ENCODE peak calls at places on chromosomes 13 and 19, in nine cellular contexts. J, Z, S, M, A, N, B, G and V are unnamed samples.

GRCh38 chr19:3006075-3006767 is 22.9 kb downstream of the TLE2 start:
- DNase-seq in M (no peak), G (no peak), S (no peak), N (no peak), J (no peak), A (peak), Z (no peak), B (peak), V (no peak)

GRCh38 chr19:16197622-16198362 is at the start of gene AP1M1:
- DNase-seq in N (peak), B (peak), G (peak), S (peak), A (peak), M (no peak), Z (peak), J (peak), V (peak)

GRCh38 chr13:77521595-77522367 is 13.7 kb upstream of the SCEL start:
- DNase-seq in Z (peak), G (peak), N (no peak), B (no peak), J (no peak), M (no peak), S (no peak), A (no peak), V (no peak)

GRCh38 chr19:29512748-29513147 is 13.0 kb upstream of the VSTM2B start:
- DNase-seq in Z (no peak), J (no peak), B (no peak), M (no peak), N (no peak), A (no peak), G (no peak), S (no peak), V (no peak)

GRCh38 chr13:75635101-75635620 is 969 bp upstream of the LMO7 start:
- DNase-seq in A (no peak), M (no peak), N (no peak), S (no peak), J (peak), G (no peak), Z (peak), B (no peak), V (no peak)

GRCh38 chr19:8988204-8988603 is 22.0 kb downstream of the MUC16 start:
- DNase-seq in A (peak), N (no peak), M (no peak), Z (no peak), J (no peak), B (peak), S (no peak), G (peak), V (no peak)

GRCh38 chr19:1265611-1266115 is 3.5 kb upstream of the CIRBP start:
- DNase-seq in G (no peak), A (peak), S (peak), B (no peak), N (peak), Z (peak), M (no peak), J (peak), V (no peak)

GRCh38 chr19:5154129-5154798 is 185.4 kb downstream of the KDM4B start:
- DNase-seq in A (peak), S (no peak), J (no peak), N (peak), G (peak), Z (no peak), B (peak), M (no peak), V (no peak)

GRCh38 chr13:99123101-99124045 is 77.3 kb upstream of the UBAC2 start:
- DNase-seq in J (no peak), S (no peak), B (no peak), A (no peak), G (no peak), Z (no peak), M (no peak), N (no peak), V (peak)

GRCh38 chr19:35739275-35740107 is 2.8 kb downstream of the IGFLR1 start:
- DNase-seq in A (no peak), J (peak), Z (no peak), B (no peak), S (no peak), M (no peak), N (no peak), G (no peak), V (no peak)

GRCh38 chr19:58098682-58098998 is 609 bp upstream of the ZSCAN18 start:
- DNase-seq in S (no peak), A (no peak), M (no peak), G (no peak), J (no peak), Z (no peak), B (no peak), N (no peak), V (no peak)

GRCh38 chr13:28582225-28582891 is 76.6 kb upstream of the POMP start:
- DNase-seq in J (no peak), A (no peak), G (no peak), M (no peak), N (no peak), Z (no peak), B (no peak), S (no peak), V (no peak)

GRCh38 chr19:36973844-36974195 is 57.7 kb downstream of the ZNF568 start:
- DNase-seq in G (no peak), J (no peak), N (no peak), A (no peak), Z (no peak), B (no peak), S (no peak), M (no peak), V (no peak)

GRCh38 chr13:113109151-113110047 is 3.8 kb downstream of the F7 start:
- DNase-seq in S (peak), G (no peak), J (peak), B (no peak), Z (no peak), A (no peak), N (peak), M (no peak), V (no peak)

GRCh38 chr19:36115453-36116343 is at the start of gene TBCB:
- DNase-seq in B (peak), A (peak), N (peak), M (no peak), J (peak), S (peak), Z (peak), G (no peak), V (no peak)

GRCh38 chr13:108957369-108958012 is 328.1 kb downstream of the MYO16 start:
- DNase-seq in Z (no peak), N (no peak), M (peak), A (no peak), J (no peak), B (no peak), S (no peak), G (no peak), V (peak)

GRCh38 chr19:11381535-11382369 is 2.4 kb downstream of the EPOR start:
- DNase-seq in G (no peak), A (peak), S (peak), N (peak), M (no peak), J (peak), B (peak), Z (peak), V (no peak)

GRCh38 chr13:77002590-77003190 is 10.8 kb downstream of the CLN5 start:
- DNase-seq in M (no peak), J (no peak), B (peak), S (no peak), G (no peak), A (no peak), Z (no peak), N (no peak), V (no peak)

GRCh38 chr19:10718205-10719196 is 622 bp downstream of the DNM2 start:
- DNase-seq in A (no peak), M (no peak), G (no peak), N (peak), S (peak), Z (peak), J (peak), B (peak), V (no peak)

GRCh38 chr19:42289556-42290041 is 12.3 kb upstream of the PRR19 start:
- DNase-seq in G (no peak), S (no peak), J (no peak), M (no peak), A (no peak), N (no peak), B (no peak), Z (no peak), V (no peak)

GRCh38 chr19:56403764-56404704 is at the start of gene ZNF583:
- DNase-seq in S (peak), Z (peak), N (peak), G (peak), B (peak), A (peak), J (peak), M (peak), V (peak)

GRCh38 chr19:56393119-56394012 is at the start of gene ZNF582:
- DNase-seq in A (peak), J (peak), G (peak), M (peak), Z (peak), N (peak), S (peak), B (no peak), V (peak)

GRCh38 chr19:56400485-56400884 is 3.6 kb upstream of the ZNF583 start:
- DNase-seq in M (no peak), G (no peak), N (no peak), B (no peak), J (no peak), A (no peak), S (no peak), Z (no peak), V (no peak)

GRCh38 chr19:56403261-56403660 is 871 bp upstream of the ZNF583 start:
- DNase-seq in N (no peak), M (no peak), G (no peak), B (no peak), A (no peak), J (no peak), Z (no peak), S (no peak), V (no peak)

GRCh38 chr19:56398809-56399208 is 5.3 kb upstream of the ZNF583 start:
- DNase-seq in B (no peak), S (no peak), A (no peak), Z (no peak), G (no peak), J (no peak), M (no peak), N (no peak), V (no peak)
- H3K4me3 ChIP-seq in B (no peak), S (no peak), A (no peak), Z (no peak), G (no peak), J (no peak), M (no peak), N (no peak), V (no peak)

DNA sequence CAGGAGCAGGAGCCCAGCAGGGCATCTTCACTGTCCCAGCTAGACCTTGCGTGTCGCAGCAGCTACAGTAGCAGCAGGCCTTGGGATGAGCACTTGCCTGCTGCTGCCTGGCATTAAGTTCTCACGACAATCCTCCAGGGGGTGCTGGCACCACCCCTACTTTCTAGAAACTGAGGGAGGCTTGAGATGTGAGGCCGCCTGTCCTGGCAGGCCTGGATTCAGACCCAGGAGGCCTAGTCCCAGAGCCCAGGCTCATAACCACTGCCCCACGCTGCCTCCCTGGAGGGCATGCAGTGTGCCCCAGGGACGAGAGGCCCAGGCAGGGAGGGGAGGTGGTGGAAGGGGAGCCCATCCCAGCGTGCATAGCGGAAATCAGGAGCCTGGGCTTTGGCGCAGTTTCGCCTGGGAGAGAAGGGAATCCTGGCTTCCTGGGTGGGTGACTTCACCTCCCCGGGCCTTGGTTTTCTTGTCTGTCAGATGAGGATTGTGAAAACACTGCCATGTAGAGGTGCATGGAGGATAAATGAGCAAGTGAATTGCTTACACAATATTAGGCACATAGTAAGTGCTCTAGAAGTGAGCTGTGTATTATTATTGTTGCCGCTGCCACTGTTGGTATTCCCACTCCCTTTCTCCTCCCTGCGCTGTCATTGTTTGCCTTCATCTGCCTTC is 26.1 kb downstream of the PPP5C start:
- DNase-seq in Z (peak), B (no peak), N (no peak), J (no peak), S (no peak), A (no peak), M (no peak), G (peak), V (no peak)
- H3K4me3 ChIP-seq in Z (no peak), B (no peak), N (no peak), J (no peak), S (no peak), A (no peak), M (no peak), G (no peak), V (no peak)

DNA sequence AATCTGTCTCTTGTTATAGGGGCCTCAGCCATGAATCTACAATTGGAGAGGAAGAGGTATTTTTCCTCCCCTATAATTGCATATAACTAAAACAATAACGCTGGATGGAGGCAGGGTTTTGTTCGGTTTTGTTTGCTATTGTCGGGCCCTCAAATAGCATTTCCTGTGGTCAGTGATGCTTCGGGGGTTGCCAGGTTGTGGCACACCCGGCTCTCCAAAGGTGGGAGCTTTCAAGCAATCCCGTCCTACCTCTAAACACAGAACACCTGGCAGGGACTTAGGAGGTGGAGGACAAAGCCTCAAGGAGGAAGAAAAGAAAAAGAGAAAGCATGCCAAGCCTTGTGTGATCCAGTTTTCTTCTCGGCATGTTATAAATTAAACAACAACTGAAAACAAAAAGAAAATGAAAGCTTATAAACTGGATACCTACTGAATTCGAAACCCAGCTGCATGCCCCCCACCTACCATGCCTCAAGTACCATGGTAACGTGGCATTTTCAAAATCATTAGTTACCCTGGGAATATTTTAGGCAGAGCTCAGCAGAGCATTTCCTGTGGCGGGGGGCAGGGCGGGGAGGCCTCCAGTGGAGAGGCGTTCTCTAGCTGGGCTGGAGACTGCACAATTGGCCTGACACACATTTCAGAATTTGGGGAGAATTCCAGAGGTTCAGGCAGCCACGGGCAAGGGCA is 213.8 kb downstream of the DCLK1 start:
- DNase-seq in G (no peak), Z (peak), A (no peak), J (no peak), S (no peak), N (no peak), M (no peak), B (no peak), V (no peak)
- H3K4me3 ChIP-seq in G (no peak), Z (no peak), A (no peak), J (peak), S (peak), N (no peak), M (peak), B (no peak), V (no peak)

GRCh38 chr19:7916137-7916907 is 1.7 kb downstream of the TGFBR3L start:
- DNase-seq in B (peak), Z (no peak), G (no peak), A (no peak), M (no peak), J (peak), N (peak), S (no peak), V (no peak)
- H3K4me3 ChIP-seq in B (peak), Z (no peak), G (peak), A (no peak), M (peak), J (no peak), N (peak), S (peak), V (peak)

GRCh38 chr19:19488041-19488874 is 27.1 kb downstream of the TSSK6 start:
- DNase-seq in Z (no peak), S (no peak), M (no peak), J (no peak), N (peak), B (no peak), A (peak), G (no peak), V (no peak)

GRCh38 chr19:19490247-19490968 is 24.9 kb downstream of the TSSK6 start:
- DNase-seq in A (peak), Z (peak), S (peak), N (peak), B (peak), G (peak), J (peak), M (peak), V (peak)

GRCh38 chr19:19487077-19488040 is 28.0 kb downstream of the TSSK6 start:
- DNase-seq in B (no peak), G (no peak), A (no peak), N (peak), S (no peak), J (no peak), M (no peak), Z (no peak), V (no peak)

GRCh38 chr19:19489804-19490204 is 25.5 kb downstream of the TSSK6 start:
- DNase-seq in Z (no peak), G (no peak), B (no peak), N (peak), S (no peak), M (no peak), J (no peak), A (no peak), V (no peak)

DNA sequence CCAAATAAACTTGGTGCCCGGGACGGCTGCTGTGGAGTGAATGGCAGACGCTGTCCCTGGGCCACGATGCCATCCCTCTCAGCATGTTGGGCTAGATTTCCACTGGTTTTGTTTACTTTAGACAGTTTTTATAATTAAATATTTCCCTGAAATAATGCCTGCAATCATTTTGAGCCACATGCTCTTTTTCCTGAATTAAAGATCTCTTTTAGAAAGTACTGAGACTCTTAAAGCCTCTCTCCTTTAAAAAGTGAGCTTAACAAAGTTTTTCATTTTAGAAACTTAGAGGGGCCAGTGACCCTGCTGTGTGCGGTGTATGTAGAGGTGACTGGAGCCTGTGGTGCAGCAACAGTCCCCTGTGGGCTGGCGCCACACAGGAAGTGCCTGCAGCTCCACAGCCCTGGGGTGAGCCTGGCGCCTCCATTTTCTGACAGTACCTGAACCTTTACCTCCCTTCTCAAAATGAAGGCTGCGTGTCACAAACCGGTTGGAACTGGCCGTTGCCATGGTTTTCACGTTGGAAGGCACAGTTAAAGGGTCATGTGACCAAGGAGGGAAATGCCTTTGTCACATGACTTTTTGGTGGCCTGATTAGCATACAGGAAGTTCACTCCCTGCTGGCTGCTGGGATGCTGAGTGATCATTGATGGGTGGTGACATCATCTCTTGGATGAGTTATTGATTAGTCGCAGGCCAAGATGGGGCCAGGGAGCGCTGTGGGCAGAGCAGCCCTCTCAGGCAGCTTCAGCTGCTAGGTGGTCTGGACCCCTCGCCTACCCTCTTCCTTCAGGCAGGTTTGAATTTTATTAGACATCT is 26.3 kb downstream of the TSSK6 start:
- DNase-seq in B (peak), N (peak), S (peak), M (peak), A (peak), Z (peak), G (peak), J (peak), V (peak)
- H3K4me3 ChIP-seq in B (peak), N (peak), S (peak), M (peak), A (no peak), Z (no peak), G (no peak), J (no peak), V (no peak)

GRCh38 chr19:19460761-19461265 is 54.5 kb downstream of the TSSK6 start:
- DNase-seq in G (no peak), A (peak), S (peak), J (peak), N (peak), B (peak), M (no peak), Z (peak), V (no peak)
- H3K4me3 ChIP-seq in G (no peak), A (no peak), S (peak), J (no peak), N (no peak), B (peak), M (no peak), Z (no peak), V (no peak)

DNA sequence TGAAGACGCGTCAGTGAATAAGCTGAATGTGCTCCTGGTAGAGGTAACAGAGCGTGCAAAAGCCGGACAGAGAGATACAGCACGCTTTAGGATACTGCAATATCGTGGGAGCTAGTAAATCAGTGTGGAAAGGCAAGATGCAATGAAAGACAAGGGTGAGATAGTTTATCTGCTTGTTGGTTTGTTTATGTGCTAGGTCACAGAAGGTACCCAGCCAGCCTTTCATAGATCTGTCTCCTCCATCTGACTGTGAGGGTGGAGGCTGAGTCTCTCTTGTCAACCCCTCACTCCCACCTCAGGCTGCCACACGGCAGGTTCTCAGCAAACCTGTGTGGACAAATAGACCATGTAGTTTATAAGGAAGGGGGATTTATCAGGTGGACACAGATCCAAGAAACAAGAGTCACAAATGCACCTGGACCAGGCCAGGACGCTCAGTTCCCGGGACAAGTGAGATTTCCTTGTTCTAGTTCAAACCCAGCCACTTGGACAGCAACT is 971 bp upstream of the GIPC1 start:
- DNase-seq in S (no peak), A (no peak), N (no peak), G (no peak), B (no peak), Z (no peak), J (no peak), M (peak), V (no peak)
- H3K4me3 ChIP-seq in S (peak), A (no peak), N (peak), G (no peak), B (peak), Z (no peak), J (no peak), M (peak), V (no peak)